ENCODE peak calls at places on chromosomes 16 and 17, in four cellular contexts. One of them, this sample, is unnamed.

GRCh38 chr16:30418350-30419181 is 11.2 kb downstream of the ZNF771 start:
- DNase-seq in GM18507: no peak
- DNase-seq in NCI-H69: peak
- DNase-seq in activated CD4-positive, alpha-beta memory T cell treated with anti-CD3 and anti-CD28 coated beads, Interleukin-2, amount 10 ng/mL, durations not matched to agents 7 days and 5 days: no peak
- DNase-seq in this sample: no peak

GRCh38 chr17:219696-220095 is 38.2 kb upstream of the DOC2B start:
- DNase-seq in activated CD4-positive, alpha-beta memory T cell treated with anti-CD3 and anti-CD28 coated beads, Interleukin-2, amount 10 ng/mL, durations not matched to agents 7 days and 5 days: no peak
- DNase-seq in NCI-H69: no peak
- DNase-seq in GM18507: no peak
- DNase-seq in this sample: no peak

GRCh38 chr17:44071198-44071520 is 624 bp downstream of the G6PC3 start:
- DNase-seq in GM18507: no peak
- DNase-seq in NCI-H69: no peak
- DNase-seq in activated CD4-positive, alpha-beta memory T cell treated with anti-CD3 and anti-CD28 coated beads, Interleukin-2, amount 10 ng/mL, durations not matched to agents 7 days and 5 days: no peak
- DNase-seq in this sample: no peak

GRCh38 chr17:78665952-78666920 is 89.0 kb upstream of the DNAH17 start:
- DNase-seq in GM18507: no peak
- DNase-seq in activated CD4-positive, alpha-beta memory T cell treated with anti-CD3 and anti-CD28 coated beads, Interleukin-2, amount 10 ng/mL, durations not matched to agents 7 days and 5 days: peak
- DNase-seq in NCI-H69: no peak
- DNase-seq in this sample: no peak

GRCh38 chr17:83189673-83190385 is 110.4 kb downstream of the METRNL start:
- DNase-seq in GM18507: no peak
- DNase-seq in activated CD4-positive, alpha-beta memory T cell treated with anti-CD3 and anti-CD28 coated beads, Interleukin-2, amount 10 ng/mL, durations not matched to agents 7 days and 5 days: peak
- DNase-seq in NCI-H69: no peak
- DNase-seq in this sample: no peak

GRCh38 chr17:61478026-61478789 is 26.0 kb downstream of the TBX4 start:
- DNase-seq in activated CD4-positive, alpha-beta memory T cell treated with anti-CD3 and anti-CD28 coated beads, Interleukin-2, amount 10 ng/mL, durations not matched to agents 7 days and 5 days: no peak
- DNase-seq in GM18507: no peak
- DNase-seq in NCI-H69: no peak
- DNase-seq in this sample: no peak

GRCh38 chr17:39462644-39463375 is 1.5 kb downstream of the CDK12 start:
- DNase-seq in GM18507: no peak
- DNase-seq in activated CD4-positive, alpha-beta memory T cell treated with anti-CD3 and anti-CD28 coated beads, Interleukin-2, amount 10 ng/mL, durations not matched to agents 7 days and 5 days: no peak
- DNase-seq in NCI-H69: peak
- DNase-seq in this sample: no peak

GRCh38 chr17:65170839-65171238 is 33.7 kb downstream of the RGS9 start:
- DNase-seq in activated CD4-positive, alpha-beta memory T cell treated with anti-CD3 and anti-CD28 coated beads, Interleukin-2, amount 10 ng/mL, durations not matched to agents 7 days and 5 days: no peak
- DNase-seq in GM18507: no peak
- DNase-seq in NCI-H69: peak
- DNase-seq in this sample: no peak

GRCh38 chr17:9981344-9981915 is 76.4 kb upstream of the RCVRN start:
- DNase-seq in activated CD4-positive, alpha-beta memory T cell treated with anti-CD3 and anti-CD28 coated beads, Interleukin-2, amount 10 ng/mL, durations not matched to agents 7 days and 5 days: no peak
- DNase-seq in NCI-H69: no peak
- DNase-seq in GM18507: no peak
- DNase-seq in this sample: no peak

GRCh38 chr16:89039756-89040155 is 53.9 kb upstream of the ACSF3 start:
- DNase-seq in GM18507: no peak
- DNase-seq in activated CD4-positive, alpha-beta memory T cell treated with anti-CD3 and anti-CD28 coated beads, Interleukin-2, amount 10 ng/mL, durations not matched to agents 7 days and 5 days: no peak
- DNase-seq in NCI-H69: no peak
- DNase-seq in this sample: no peak

GRCh38 chr16:1105888-1106620 is 10.0 kb upstream of the C1QTNF8 start:
- DNase-seq in NCI-H69: peak
- DNase-seq in GM18507: peak
- DNase-seq in activated CD4-positive, alpha-beta memory T cell treated with anti-CD3 and anti-CD28 coated beads, Interleukin-2, amount 10 ng/mL, durations not matched to agents 7 days and 5 days: peak
- DNase-seq in this sample: no peak

GRCh38 chr16:50762241-50762640 is 20.4 kb downstream of the CYLD start:
- DNase-seq in activated CD4-positive, alpha-beta memory T cell treated with anti-CD3 and anti-CD28 coated beads, Interleukin-2, amount 10 ng/mL, durations not matched to agents 7 days and 5 days: no peak
- DNase-seq in GM18507: no peak
- DNase-seq in NCI-H69: no peak
- DNase-seq in this sample: no peak

GRCh38 chr17:65984299-65984698 is 207.6 kb downstream of the CEP112 start:
- DNase-seq in NCI-H69: no peak
- DNase-seq in activated CD4-positive, alpha-beta memory T cell treated with anti-CD3 and anti-CD28 coated beads, Interleukin-2, amount 10 ng/mL, durations not matched to agents 7 days and 5 days: no peak
- DNase-seq in GM18507: no peak
- DNase-seq in this sample: no peak

GRCh38 chr16:22297871-22298733 is 893 bp downstream of the POLR3E start:
- DNase-seq in GM18507: peak
- DNase-seq in NCI-H69: peak
- DNase-seq in activated CD4-positive, alpha-beta memory T cell treated with anti-CD3 and anti-CD28 coated beads, Interleukin-2, amount 10 ng/mL, durations not matched to agents 7 days and 5 days: peak
- DNase-seq in this sample: peak

GRCh38 chr17:58249270-58250133 is 11.1 kb downstream of the LPO start:
- DNase-seq in activated CD4-positive, alpha-beta memory T cell treated with anti-CD3 and anti-CD28 coated beads, Interleukin-2, amount 10 ng/mL, durations not matched to agents 7 days and 5 days: peak
- DNase-seq in NCI-H69: peak
- DNase-seq in GM18507: peak
- DNase-seq in this sample: no peak

GRCh38 chr16:23026777-23027362 is 122.4 kb downstream of the USP31 start:
- DNase-seq in GM18507: no peak
- DNase-seq in NCI-H69: no peak
- DNase-seq in activated CD4-positive, alpha-beta memory T cell treated with anti-CD3 and anti-CD28 coated beads, Interleukin-2, amount 10 ng/mL, durations not matched to agents 7 days and 5 days: no peak
- DNase-seq in this sample: no peak

GRCh38 chr17:155576-155975 is 18.2 kb downstream of the SCGB1C2 start:
- DNase-seq in NCI-H69: no peak
- DNase-seq in GM18507: no peak
- DNase-seq in activated CD4-positive, alpha-beta memory T cell treated with anti-CD3 and anti-CD28 coated beads, Interleukin-2, amount 10 ng/mL, durations not matched to agents 7 days and 5 days: no peak
- DNase-seq in this sample: no peak

GRCh38 chr16:88659160-88659559 is 3.7 kb downstream of the MVD start:
- DNase-seq in GM18507: no peak
- DNase-seq in activated CD4-positive, alpha-beta memory T cell treated with anti-CD3 and anti-CD28 coated beads, Interleukin-2, amount 10 ng/mL, durations not matched to agents 7 days and 5 days: no peak
- DNase-seq in NCI-H69: no peak
- DNase-seq in this sample: no peak

GRCh38 chr17:48612456-48612853 is 1.6 kb upstream of the HOXB7 start:
- DNase-seq in NCI-H69: peak
- DNase-seq in activated CD4-positive, alpha-beta memory T cell treated with anti-CD3 and anti-CD28 coated beads, Interleukin-2, amount 10 ng/mL, durations not matched to agents 7 days and 5 days: no peak
- DNase-seq in GM18507: no peak
- DNase-seq in this sample: no peak

GRCh38 chr17:39979865-39980401 is 674 bp upstream of the PSMD3 start:
- DNase-seq in NCI-H69: peak
- DNase-seq in GM18507: no peak
- DNase-seq in activated CD4-positive, alpha-beta memory T cell treated with anti-CD3 and anti-CD28 coated beads, Interleukin-2, amount 10 ng/mL, durations not matched to agents 7 days and 5 days: no peak
- DNase-seq in this sample: no peak

GRCh38 chr17:30526401-30526800 is 49.2 kb downstream of the GOSR1 start:
- DNase-seq in activated CD4-positive, alpha-beta memory T cell treated with anti-CD3 and anti-CD28 coated beads, Interleukin-2, amount 10 ng/mL, durations not matched to agents 7 days and 5 days: no peak
- DNase-seq in NCI-H69: no peak
- DNase-seq in GM18507: no peak
- DNase-seq in this sample: no peak

GRCh38 chr16:52547001-52547833 is at the start of gene TOX3:
- DNase-seq in GM18507: no peak
- DNase-seq in activated CD4-positive, alpha-beta memory T cell treated with anti-CD3 and anti-CD28 coated beads, Interleukin-2, amount 10 ng/mL, durations not matched to agents 7 days and 5 days: no peak
- DNase-seq in NCI-H69: peak
- DNase-seq in this sample: no peak

GRCh38 chr17:28954886-28955285 is 3.6 kb upstream of the PHF12 start:
- DNase-seq in GM18507: no peak
- DNase-seq in NCI-H69: no peak
- DNase-seq in activated CD4-positive, alpha-beta memory T cell treated with anti-CD3 and anti-CD28 coated beads, Interleukin-2, amount 10 ng/mL, durations not matched to agents 7 days and 5 days: no peak
- DNase-seq in this sample: no peak

GRCh38 chr17:65557349-65558310 is 3.8 kb downstream of the AXIN2 start:
- DNase-seq in GM18507: no peak
- DNase-seq in NCI-H69: no peak
- DNase-seq in activated CD4-positive, alpha-beta memory T cell treated with anti-CD3 and anti-CD28 coated beads, Interleukin-2, amount 10 ng/mL, durations not matched to agents 7 days and 5 days: peak
- DNase-seq in this sample: no peak

GRCh38 chr17:29216856-29217255 is 29.8 kb upstream of the CRYBA1 start:
- DNase-seq in NCI-H69: no peak
- DNase-seq in activated CD4-positive, alpha-beta memory T cell treated with anti-CD3 and anti-CD28 coated beads, Interleukin-2, amount 10 ng/mL, durations not matched to agents 7 days and 5 days: no peak
- DNase-seq in GM18507: no peak
- DNase-seq in this sample: no peak

GRCh38 chr17:62101519-62101918 is 36.4 kb upstream of the MED13 start:
- DNase-seq in activated CD4-positive, alpha-beta memory T cell treated with anti-CD3 and anti-CD28 coated beads, Interleukin-2, amount 10 ng/mL, durations not matched to agents 7 days and 5 days: no peak
- DNase-seq in GM18507: no peak
- DNase-seq in NCI-H69: no peak
- DNase-seq in this sample: no peak

GRCh38 chr17:16933317-16934132 is 38.4 kb downstream of the TNFRSF13B start:
- DNase-seq in activated CD4-positive, alpha-beta memory T cell treated with anti-CD3 and anti-CD28 coated beads, Interleukin-2, amount 10 ng/mL, durations not matched to agents 7 days and 5 days: no peak
- DNase-seq in GM18507: no peak
- DNase-seq in NCI-H69: no peak
- DNase-seq in this sample: no peak

GRCh38 chr17:1060991-1061390 is 64.1 kb downstream of the TIMM22 start:
- DNase-seq in NCI-H69: peak
- DNase-seq in activated CD4-positive, alpha-beta memory T cell treated with anti-CD3 and anti-CD28 coated beads, Interleukin-2, amount 10 ng/mL, durations not matched to agents 7 days and 5 days: peak
- DNase-seq in GM18507: no peak
- DNase-seq in this sample: no peak

GRCh38 chr16:83907926-83908325 is 9.0 kb downstream of the MLYCD start:
- DNase-seq in GM18507: no peak
- DNase-seq in NCI-H69: no peak
- DNase-seq in activated CD4-positive, alpha-beta memory T cell treated with anti-CD3 and anti-CD28 coated beads, Interleukin-2, amount 10 ng/mL, durations not matched to agents 7 days and 5 days: no peak
- DNase-seq in this sample: no peak

GRCh38 chr17:3030096-3030495 is 33.3 kb downstream of the OR1D5 start:
- DNase-seq in NCI-H69: no peak
- DNase-seq in GM18507: no peak
- DNase-seq in activated CD4-positive, alpha-beta memory T cell treated with anti-CD3 and anti-CD28 coated beads, Interleukin-2, amount 10 ng/mL, durations not matched to agents 7 days and 5 days: no peak
- DNase-seq in this sample: no peak

GRCh38 chr17:72569193-72569946 is 448.6 kb downstream of the SOX9 start:
- DNase-seq in NCI-H69: peak
- DNase-seq in activated CD4-positive, alpha-beta memory T cell treated with anti-CD3 and anti-CD28 coated beads, Interleukin-2, amount 10 ng/mL, durations not matched to agents 7 days and 5 days: no peak
- DNase-seq in GM18507: no peak
- DNase-seq in this sample: no peak

GRCh38 chr17:78960945-78961344 is 18.8 kb downstream of the LGALS3BP start:
- DNase-seq in GM18507: no peak
- DNase-seq in activated CD4-positive, alpha-beta memory T cell treated with anti-CD3 and anti-CD28 coated beads, Interleukin-2, amount 10 ng/mL, durations not matched to agents 7 days and 5 days: no peak
- DNase-seq in NCI-H69: no peak
- DNase-seq in this sample: no peak

GRCh38 chr17:43401293-43401692 is 2.5 kb downstream of the ARL4D start:
- DNase-seq in GM18507: no peak
- DNase-seq in NCI-H69: peak
- DNase-seq in activated CD4-positive, alpha-beta memory T cell treated with anti-CD3 and anti-CD28 coated beads, Interleukin-2, amount 10 ng/mL, durations not matched to agents 7 days and 5 days: no peak
- DNase-seq in this sample: no peak

GRCh38 chr16:11456741-11457140 is 111.5 kb downstream of the RMI2 start:
- DNase-seq in activated CD4-positive, alpha-beta memory T cell treated with anti-CD3 and anti-CD28 coated beads, Interleukin-2, amount 10 ng/mL, durations not matched to agents 7 days and 5 days: no peak
- DNase-seq in GM18507: no peak
- DNase-seq in NCI-H69: no peak
- DNase-seq in this sample: no peak